ENCODE peak calls at places on chromosomes 12 and 14, in nine cellular contexts. A is IMR-90, H is GM06990, Q is BJ, O is Peyer's patch, I is thoracic aorta, Y is thyroid gland, V is body of pancreas, E is bronchial epithelial cell. Z is an unnamed sample.

GRCh38 chr14:84250863-84251262 is 1279.1 kb upstream of the FLRT2 start:
- DNase-seq in A (no peak), H (no peak), Q (no peak), O (no peak), I (no peak), Y (no peak), V (no peak), E (no peak), Z (no peak)

GRCh38 chr12:132150780-132151144 is 6.5 kb downstream of the NOC4L start:
- DNase-seq in A (no peak), H (no peak), Q (no peak), O (no peak), I (no peak), Y (no peak), V (no peak), E (no peak), Z (no peak)

GRCh38 chr12:46209914-46210834 is 58.7 kb downstream of the SLC38A1 start:
- DNase-seq in A (no peak), H (peak), Q (no peak), O (no peak), I (no peak), Y (peak), V (peak), E (peak), Z (no peak)

GRCh38 chr14:87805315-87805723 is 187.7 kb downstream of the GALC start:
- DNase-seq in A (no peak), H (peak), Q (no peak), O (no peak), I (no peak), Y (peak), V (peak), E (peak), Z (peak)

GRCh38 chr14:70816525-70816924 is 7.2 kb upstream of the MAP3K9 start:
- DNase-seq in A (no peak), H (no peak), Q (no peak), O (no peak), I (no peak), Y (no peak), V (no peak), E (no peak), Z (no peak)

GRCh38 chr12:64428956-64429355 is 23.0 kb upstream of the TBK1 start:
- DNase-seq in A (no peak), H (no peak), Q (no peak), O (no peak), I (no peak), Y (no peak), V (no peak), E (no peak), Z (no peak)

GRCh38 chr14:69996197-69996596 is 117.0 kb downstream of the SMOC1 start:
- DNase-seq in A (peak), H (no peak), Q (no peak), O (no peak), I (no peak), Y (no peak), V (no peak), E (peak), Z (no peak)

GRCh38 chr14:72786377-72787350 is 107.2 kb downstream of the DPF3 start:
- DNase-seq in A (no peak), H (no peak), Q (no peak), O (no peak), I (no peak), Y (no peak), V (no peak), E (no peak), Z (no peak)

GRCh38 chr12:95637471-95638155 is 86.3 kb upstream of the USP44 start:
- DNase-seq in A (peak), H (no peak), Q (peak), O (no peak), I (no peak), Y (no peak), V (no peak), E (peak), Z (no peak)

GRCh38 chr12:7935773-7936581 is at the start of gene SLC2A3:
- DNase-seq in A (peak), H (peak), Q (peak), O (peak), I (no peak), Y (peak), V (no peak), E (peak), Z (peak)

GRCh38 chr12:13194462-13195110 is 1.9 kb upstream of the EMP1 start:
- DNase-seq in A (no peak), H (no peak), Q (no peak), O (no peak), I (no peak), Y (no peak), V (no peak), E (peak), Z (no peak)

GRCh38 chr12:3142386-3142785 is 65.2 kb downstream of the TSPAN9 start:
- DNase-seq in A (no peak), H (no peak), Q (no peak), O (peak), I (no peak), Y (no peak), V (no peak), E (no peak), Z (no peak)

GRCh38 chr12:85688837-85689236 is 147.4 kb downstream of the RASSF9 start:
- DNase-seq in A (no peak), H (no peak), Q (no peak), O (no peak), I (no peak), Y (no peak), V (no peak), E (peak), Z (no peak)

GRCh38 chr12:9699269-9699897 is 29.9 kb downstream of the CLEC2D start:
- DNase-seq in A (no peak), H (no peak), Q (no peak), O (no peak), I (no peak), Y (no peak), V (no peak), E (no peak), Z (no peak)

GRCh38 chr14:69170848-69171247 is 17.9 kb upstream of the DCAF5 start:
- DNase-seq in A (peak), H (no peak), Q (no peak), O (no peak), I (no peak), Y (no peak), V (no peak), E (no peak), Z (no peak)

GRCh38 chr12:80268924-80269749 is 169.8 kb downstream of the OTOGL start:
- DNase-seq in A (peak), H (no peak), Q (peak), O (no peak), I (no peak), Y (no peak), V (no peak), E (peak), Z (no peak)

GRCh38 chr12:132438139-132438700 is 51.7 kb upstream of the FBRSL1 start:
- DNase-seq in A (no peak), H (no peak), Q (no peak), O (no peak), I (no peak), Y (no peak), V (no peak), E (no peak), Z (no peak)

GRCh38 chr14:50797250-50798047 is 33.5 kb downstream of the NIN start:
- DNase-seq in A (peak), H (no peak), Q (no peak), O (no peak), I (no peak), Y (no peak), V (no peak), E (no peak), Z (no peak)

GRCh38 chr12:45415393-45415817 is 199.5 kb downstream of the ANO6 start:
- DNase-seq in A (peak), H (peak), Q (peak), O (no peak), I (peak), Y (no peak), V (no peak), E (peak), Z (no peak)

GRCh38 chr14:105419305-105420091 is at the start of gene MTA1:
- DNase-seq in A (peak), H (peak), Q (no peak), O (peak), I (no peak), Y (peak), V (no peak), E (no peak), Z (peak)

GRCh38 chr12:96908170-96908675 is 1.2 kb downstream of the NEDD1 start:
- DNase-seq in A (no peak), H (no peak), Q (no peak), O (no peak), I (no peak), Y (no peak), V (no peak), E (no peak), Z (no peak)

GRCh38 chr12:42128327-42128726 is 16.3 kb downstream of the GXYLT1 start:
- DNase-seq in A (peak), H (no peak), Q (no peak), O (no peak), I (no peak), Y (no peak), V (no peak), E (peak), Z (no peak)

GRCh38 chr14:33451211-33451610 is 499.7 kb downstream of the EGLN3 start:
- DNase-seq in A (no peak), H (no peak), Q (no peak), O (no peak), I (no peak), Y (peak), V (no peak), E (no peak), Z (no peak)

GRCh38 chr12:15522574-15523187 is 200.4 kb downstream of the PTPRO start:
- DNase-seq in A (peak), H (no peak), Q (no peak), O (no peak), I (no peak), Y (no peak), V (no peak), E (peak), Z (no peak)

GRCh38 chr14:93115069-93115919 is 431 bp downstream of the ITPK1 start:
- DNase-seq in A (peak), H (peak), Q (peak), O (peak), I (peak), Y (peak), V (peak), E (peak), Z (peak)

GRCh38 chr12:59972941-59973340 is 377.1 kb downstream of the SLC16A7 start:
- DNase-seq in A (peak), H (no peak), Q (peak), O (no peak), I (no peak), Y (no peak), V (no peak), E (peak), Z (no peak)

GRCh38 chr14:90398315-90398811 is 1.5 kb downstream of the CALM1 start:
- DNase-seq in A (no peak), H (peak), Q (no peak), O (peak), I (no peak), Y (peak), V (peak), E (peak), Z (peak)

GRCh38 chr12:57210926-57211700 is 5.5 kb upstream of the NXPH4 start:
- DNase-seq in A (no peak), H (no peak), Q (no peak), O (no peak), I (no peak), Y (no peak), V (no peak), E (no peak), Z (no peak)

GRCh38 chr12:57213068-57213715 is 3.4 kb upstream of the NXPH4 start:
- DNase-seq in A (peak), H (peak), Q (peak), O (peak), I (peak), Y (peak), V (peak), E (peak), Z (peak)

GRCh38 chr12:57212701-57213067 is 3.9 kb upstream of the NXPH4 start:
- DNase-seq in A (no peak), H (no peak), Q (no peak), O (no peak), I (no peak), Y (no peak), V (no peak), E (no peak), Z (no peak)

GRCh38 chr12:57210461-57210860 is 6.1 kb upstream of the NXPH4 start:
- DNase-seq in A (no peak), H (no peak), Q (no peak), O (no peak), I (no peak), Y (no peak), V (no peak), E (no peak), Z (no peak)

DNA sequence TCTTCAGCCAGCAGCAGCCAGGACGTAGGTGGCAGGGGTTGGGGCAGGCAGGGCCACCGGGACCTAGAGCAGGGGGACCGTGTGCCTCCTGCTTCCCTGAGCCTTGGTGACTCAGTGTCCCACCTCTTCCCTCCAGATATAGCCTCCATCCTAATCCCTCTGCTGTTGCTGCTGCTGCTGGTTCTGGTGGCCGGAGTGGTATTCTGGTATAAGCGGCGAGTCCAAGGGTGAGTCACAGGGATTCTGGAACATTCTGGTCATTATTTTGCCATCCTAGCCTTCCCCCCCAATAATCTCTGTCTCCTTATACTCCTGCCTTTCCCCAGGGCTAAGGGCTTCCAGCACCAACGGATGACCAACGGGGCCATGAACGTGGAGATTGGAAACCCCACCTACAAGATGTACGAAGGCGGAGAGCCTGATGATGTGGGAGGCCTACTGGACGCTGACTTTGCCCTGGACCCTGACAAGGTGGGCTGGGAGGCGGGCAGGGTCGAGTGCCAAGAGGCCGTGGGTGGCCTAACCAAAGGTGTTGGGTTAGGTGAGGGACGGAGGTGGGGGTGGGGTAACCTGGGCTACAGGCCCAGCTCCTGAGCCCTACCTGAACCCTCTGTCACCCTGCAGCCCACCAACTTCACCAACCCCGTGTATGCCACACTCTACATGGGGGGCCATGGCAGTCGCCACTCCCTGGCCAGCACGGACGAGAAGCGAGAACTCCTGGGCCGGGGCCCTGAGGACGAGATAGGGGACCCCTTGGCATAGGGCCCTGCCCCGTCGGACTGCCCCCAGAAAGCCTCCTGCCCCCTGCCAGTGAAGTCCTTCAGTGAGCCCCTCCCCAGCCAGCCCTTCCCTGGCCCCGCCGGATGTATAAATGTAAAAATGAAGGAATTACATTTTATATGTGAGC is 4.5 kb upstream of the NXPH4 start:
- DNase-seq in A (no peak), H (no peak), Q (no peak), O (no peak), I (no peak), Y (no peak), V (no peak), E (no peak), Z (no peak)
- TF ChIP-seq CTCF in A (no peak), H (no peak), Q (peak), O (no peak), I (no peak), Y (no peak), V (no peak), E (no peak), Z (no peak)

GRCh38 chr12:99767809-99768208 is 120.3 kb downstream of the GARIN6 start:
- DNase-seq in A (peak), H (no peak), Q (no peak), O (no peak), I (no peak), Y (no peak), V (no peak), E (peak), Z (no peak)
- TF ChIP-seq CTCF in A (peak), H (peak), Q (peak), O (peak), I (peak), Y (no peak), V (no peak), E (peak), Z (no peak)

GRCh38 chr14:63940387-63940786 is 87.6 kb downstream of the SYNE2 start:
- DNase-seq in A (no peak), H (no peak), Q (no peak), O (no peak), I (no peak), Y (no peak), V (no peak), E (no peak), Z (no peak)

GRCh38 chr14:63939006-63939270 is 86.1 kb downstream of the SYNE2 start:
- DNase-seq in A (no peak), H (no peak), Q (no peak), O (no peak), I (no peak), Y (no peak), V (no peak), E (no peak), Z (no peak)

GRCh38 chr14:63941023-63941422 is 88.2 kb downstream of the SYNE2 start:
- DNase-seq in A (no peak), H (no peak), Q (no peak), O (no peak), I (no peak), Y (no peak), V (no peak), E (no peak), Z (no peak)

GRCh38 chr14:63933701-63934100 is 80.9 kb downstream of the SYNE2 start:
- DNase-seq in A (no peak), H (no peak), Q (no peak), O (no peak), I (no peak), Y (no peak), V (no peak), E (no peak), Z (no peak)

DNA sequence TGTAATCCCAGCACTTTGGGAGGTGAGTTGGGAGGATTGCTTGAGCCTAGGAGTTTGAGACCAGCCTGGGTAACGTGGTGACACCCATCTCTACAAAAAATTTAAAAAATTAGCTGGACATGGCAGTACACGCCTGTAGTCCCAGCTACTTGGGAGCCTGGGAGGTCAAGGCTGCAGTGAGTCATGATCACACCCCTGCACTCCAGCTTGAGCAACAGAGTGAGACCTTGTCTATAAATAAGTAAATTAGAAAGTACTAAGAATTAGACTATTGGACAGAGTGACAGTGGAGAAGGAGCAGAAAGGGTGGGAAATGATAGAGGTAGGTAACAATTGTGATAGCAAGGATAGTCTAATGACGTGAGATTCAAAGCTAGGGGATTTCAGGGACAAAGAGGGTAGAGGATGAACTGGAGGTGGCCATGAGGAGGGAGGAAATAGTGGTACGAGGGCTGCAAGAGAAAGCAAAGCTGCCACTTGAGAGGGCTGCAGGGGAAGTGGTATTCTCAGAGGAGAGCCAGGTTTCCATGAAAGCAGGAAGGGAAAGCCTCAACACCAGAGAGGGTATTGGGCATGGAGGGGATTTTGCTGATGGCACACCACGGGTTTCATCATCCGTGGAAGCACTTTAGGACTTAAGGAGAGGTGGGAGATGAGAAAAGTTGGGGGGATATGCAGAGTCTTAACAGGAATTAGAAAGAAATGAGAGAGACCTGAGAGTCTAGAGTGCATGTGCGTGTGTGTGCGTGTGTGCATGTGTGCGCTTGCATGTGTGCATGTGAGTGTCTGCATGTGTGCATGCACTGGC is 85.6 kb downstream of the SYNE2 start:
- DNase-seq in A (peak), H (peak), Q (no peak), O (no peak), I (no peak), Y (peak), V (no peak), E (peak), Z (no peak)
- TF ChIP-seq CTCF in A (no peak), H (no peak), Q (no peak), O (no peak), I (no peak), Y (no peak), V (no peak), E (no peak), Z (no peak)

DNA sequence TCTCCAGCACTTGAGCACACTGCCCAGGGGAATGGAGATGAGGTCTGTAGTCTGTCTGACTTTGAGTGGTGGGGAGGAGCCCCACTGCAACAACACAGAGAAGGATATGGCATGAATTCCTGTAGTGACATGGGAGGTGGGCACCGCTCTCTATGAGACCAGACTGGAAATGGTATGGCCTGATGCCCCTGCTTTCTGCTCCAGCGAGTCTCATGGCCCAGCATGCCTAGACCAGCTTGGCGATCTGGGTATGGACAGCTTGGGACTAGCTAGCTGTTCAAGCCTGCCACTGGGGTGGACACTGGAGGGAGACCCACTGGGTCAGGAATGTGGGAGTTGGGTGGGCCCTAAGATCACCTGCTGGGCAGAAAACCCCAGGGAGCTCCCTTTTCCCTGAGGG is 477.8 kb upstream of the SEL1L start:
- DNase-seq in A (no peak), H (no peak), Q (no peak), O (no peak), I (no peak), Y (no peak), V (no peak), E (no peak), Z (no peak)
- TF ChIP-seq CTCF in A (no peak), H (no peak), Q (no peak), O (no peak), I (no peak), Y (no peak), V (no peak), E (no peak), Z (no peak)

GRCh38 chr14:22598896-22599244 is 770 bp downstream of the ABHD4 start:
- DNase-seq in A (peak), H (no peak), Q (no peak), O (no peak), I (no peak), Y (peak), V (peak), E (peak), Z (no peak)
- TF ChIP-seq CTCF in A (peak), H (peak), Q (peak), O (peak), I (peak), Y (peak), V (no peak), E (peak), Z (no peak)

GRCh38 chr12:114648711-114649110 is 35.3 kb downstream of the TBX3 start:
- DNase-seq in A (no peak), H (no peak), Q (no peak), O (no peak), I (no peak), Y (no peak), V (no peak), E (no peak), Z (no peak)

DNA sequence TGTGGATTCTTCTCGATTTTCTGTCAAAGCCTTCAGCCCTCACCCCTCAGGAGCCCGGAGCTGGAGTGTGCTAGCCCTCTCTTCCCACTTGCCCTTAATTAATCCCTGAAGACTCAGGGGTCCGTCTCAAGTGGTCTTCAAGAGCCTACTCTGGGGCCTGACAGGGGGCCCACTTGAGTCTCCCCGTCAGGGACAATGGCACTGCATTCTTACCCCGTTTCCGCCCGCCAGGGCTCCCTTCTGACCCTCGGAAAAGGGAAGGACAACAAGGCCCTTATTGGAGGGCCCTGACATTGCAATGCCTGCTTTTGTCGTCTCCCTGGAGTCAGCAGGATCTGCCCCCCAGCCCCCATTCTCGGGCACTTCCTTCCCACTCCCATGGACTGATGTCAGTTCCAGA is 34.4 kb downstream of the TBX3 start:
- DNase-seq in A (no peak), H (no peak), Q (no peak), O (no peak), I (no peak), Y (no peak), V (no peak), E (no peak), Z (no peak)
- TF ChIP-seq CTCF in A (no peak), H (no peak), Q (no peak), O (no peak), I (no peak), Y (no peak), V (no peak), E (no peak), Z (no peak)

Z was measured in natural killer cell.